ENCODE peak calls at places on chromosomes 2 and 18, in ten cellular contexts. Y is stimulated activated CD4-positive, alpha-beta T cell treated with anti-CD3 and anti-CD28 coated beads, Interleukin-4, amount 100 ng/mL, for 48 hours; J is A673; K is HTR-8/SVneo; L is NCI-H1092 treated with DMSO at 0.1 percent for 48 hours; O is stomach; I is testis; N is NAMALWA; V is T1000; P is posterior vena cava. A is an unnamed sample.

GRCh38 chr2:7004641-7005040 is 87.4 kb downstream of the RNF144A start:
- DNase-seq in Y (no peak), J (no peak), K (no peak), L (no peak), O (no peak), I (no peak), N (no peak), V (no peak), P (no peak), A (no peak)

GRCh38 chr2:201154615-201155014 is 28.3 kb upstream of the CASP10 start:
- DNase-seq in Y (no peak), J (no peak), K (no peak), L (no peak), O (no peak), I (no peak), N (no peak), V (no peak), P (no peak), A (no peak)

GRCh38 chr2:43057026-43057741 is 169.2 kb downstream of the ZFP36L2 start:
- DNase-seq in Y (no peak), J (peak; percentile 57), K (peak; percentile 54), L (peak; percentile 32), O (peak; percentile 81), I (no peak), N (no peak), V (peak; percentile 16), P (peak; percentile 52), A (no peak)

GRCh38 chr2:217789003-217789735 is 213.6 kb downstream of the TNS1 start:
- DNase-seq in Y (peak; percentile 61), J (peak; percentile 68), K (peak; percentile 79), L (peak; percentile 21), O (peak; percentile 86), I (peak; percentile 89), N (peak; percentile 69), V (no peak), P (peak; percentile 96), A (peak; percentile 71)

GRCh38 chr18:46013484-46014189 is 46.5 kb upstream of the EPG5 start:
- DNase-seq in Y (no peak), J (no peak), K (no peak), L (no peak), O (no peak), I (no peak), N (peak; percentile 53), V (no peak), P (no peak), A (no peak)

GRCh38 chr2:120534457-120534856 is 188.5 kb downstream of the INHBB start:
- DNase-seq in Y (no peak), J (no peak), K (no peak), L (no peak), O (no peak), I (no peak), N (no peak), V (no peak), P (no peak), A (no peak)

GRCh38 chr2:20525041-20526035 is 78.5 kb downstream of the RHOB start:
- DNase-seq in Y (no peak), J (no peak), K (peak; percentile 20), L (no peak), O (peak; percentile 44), I (no peak), N (peak; percentile 5), V (peak; percentile 43), P (peak; percentile 78), A (peak; percentile 87)

GRCh38 chr2:54454922-54455583 is 1.1 kb upstream of the SPTBN1 start:
- DNase-seq in Y (no peak), J (no peak), K (no peak), L (no peak), O (no peak), I (peak; percentile 43), N (peak; percentile 15), V (no peak), P (no peak), A (peak; percentile 14)

GRCh38 chr2:141062016-141062415 is 1068.8 kb downstream of the LRP1B start:
- DNase-seq in Y (no peak), J (no peak), K (no peak), L (no peak), O (no peak), I (no peak), N (no peak), V (no peak), P (no peak), A (no peak)

GRCh38 chr18:32460046-32460785 is 10.5 kb downstream of the GAREM1 start:
- DNase-seq in Y (no peak), J (no peak), K (no peak), L (no peak), O (no peak), I (no peak), N (no peak), V (no peak), P (no peak), A (no peak)

GRCh38 chr2:31233216-31233615 is 736 bp upstream of the EHD3 start:
- DNase-seq in Y (no peak), J (peak; percentile 23), K (no peak), L (no peak), O (no peak), I (no peak), N (no peak), V (no peak), P (no peak), A (peak; percentile 33)

GRCh38 chr2:46970334-46971288 is 55.0 kb upstream of the MCFD2 start:
- DNase-seq in Y (no peak), J (no peak), K (peak; percentile 42), L (no peak), O (peak; percentile 79), I (peak; percentile 60), N (no peak), V (no peak), P (peak; percentile 84), A (no peak)

GRCh38 chr2:223993634-223994232 is 36.5 kb downstream of the MRPL44 start:
- DNase-seq in Y (peak; percentile 44), J (peak; percentile 92), K (peak; percentile 81), L (peak; percentile 55), O (peak; percentile 70), I (peak; percentile 90), N (peak; percentile 80), V (peak; percentile 26), P (no peak), A (peak; percentile 72)

GRCh38 chr2:169504651-169505050 is 4.9 kb upstream of the KLHL41 start:
- DNase-seq in Y (no peak), J (no peak), K (no peak), L (no peak), O (no peak), I (peak; percentile 33), N (no peak), V (no peak), P (no peak), A (no peak)

GRCh38 chr2:230824406-230824978 is 40.2 kb upstream of the ITM2C start:
- DNase-seq in Y (peak; percentile 27), J (peak; percentile 91), K (peak; percentile 79), L (peak; percentile 66), O (peak; percentile 34), I (peak; percentile 69), N (peak; percentile 95), V (peak; percentile 49), P (no peak), A (peak; percentile 77)

GRCh38 chr2:5250482-5250881 is 441.7 kb upstream of the SOX11 start:
- DNase-seq in Y (no peak), J (peak; percentile 98), K (no peak), L (no peak), O (no peak), I (no peak), N (no peak), V (peak; percentile 75), P (no peak), A (no peak)

GRCh38 chr2:12051831-12052230 is 305.4 kb downstream of the LPIN1 start:
- DNase-seq in Y (no peak), J (no peak), K (no peak), L (no peak), O (no peak), I (no peak), N (no peak), V (no peak), P (no peak), A (no peak)

GRCh38 chr2:12816379-12817306 is 99.9 kb downstream of the TRIB2 start:
- DNase-seq in Y (no peak), J (no peak), K (no peak), L (no peak), O (no peak), I (no peak), N (no peak), V (peak; percentile 35), P (no peak), A (no peak)

GRCh38 chr2:70509565-70509964 is 44.1 kb downstream of the TGFA start:
- DNase-seq in Y (no peak), J (no peak), K (no peak), L (no peak), O (peak; percentile 36), I (no peak), N (no peak), V (no peak), P (no peak), A (no peak)

GRCh38 chr2:3823748-3824147 is 120.4 kb downstream of the DCDC2C start:
- DNase-seq in Y (no peak), J (no peak), K (no peak), L (peak; percentile 23), O (no peak), I (no peak), N (no peak), V (no peak), P (no peak), A (no peak)

GRCh38 chr2:157782057-157782845 is 93.9 kb downstream of the ACVR1 start:
- DNase-seq in Y (no peak), J (peak; percentile 17), K (peak; percentile 1), L (no peak), O (no peak), I (no peak), N (no peak), V (no peak), P (no peak), A (no peak)

GRCh38 chr2:204110250-204111183 is 174.0 kb downstream of the ICOS start:
- DNase-seq in Y (peak; percentile 38), J (no peak), K (no peak), L (no peak), O (peak; percentile 38), I (no peak), N (peak; percentile 7), V (no peak), P (peak; percentile 77), A (peak; percentile 52)

GRCh38 chr18:58407649-58408407 is 221.1 kb downstream of the ALPK2 start:
- DNase-seq in Y (no peak), J (no peak), K (no peak), L (no peak), O (no peak), I (no peak), N (no peak), V (no peak), P (no peak), A (no peak)

GRCh38 chr18:13392899-13393298 is 174.3 kb downstream of the LDLRAD4 start:
- DNase-seq in Y (no peak), J (no peak), K (no peak), L (no peak), O (no peak), I (no peak), N (no peak), V (no peak), P (no peak), A (no peak)

GRCh38 chr2:237563816-237564215 is 2.6 kb upstream of the PRLH start:
- DNase-seq in Y (no peak), J (no peak), K (no peak), L (no peak), O (no peak), I (peak; percentile 26), N (no peak), V (no peak), P (peak; percentile 83), A (no peak)

GRCh38 chr2:56014075-56014730 is 90.6 kb upstream of the EFEMP1 start:
- DNase-seq in Y (no peak), J (peak; percentile 17), K (no peak), L (peak; percentile 89), O (no peak), I (no peak), N (peak; percentile 31), V (no peak), P (no peak), A (no peak)

GRCh38 chr2:241894681-241895426 is 25.3 kb downstream of the RTP5 start:
- DNase-seq in Y (no peak), J (no peak), K (no peak), L (no peak), O (peak; percentile 24), I (peak; percentile 13), N (no peak), V (no peak), P (peak; percentile 81), A (no peak)

GRCh38 chr18:45617284-45617683 is 2.0 kb downstream of the SLC14A2 start:
- DNase-seq in Y (no peak), J (no peak), K (peak; percentile 21), L (no peak), O (peak; percentile 58), I (peak; percentile 67), N (no peak), V (peak; percentile 43), P (peak; percentile 97), A (peak; percentile 65)